ENCODE peak calls at places on chromosome 12, in ten cellular contexts. P, H, L, M, R, T, J, F, B and V are unnamed samples.

GRCh38 chr12:131211279-131211938 is 257.7 kb downstream of the ADGRD1 start:
- DNase-seq in P (no peak), H (no peak), L (no peak), M (no peak), R (no peak), T (no peak), J (no peak), F (no peak), B (no peak), V (no peak)

GRCh38 chr12:52044284-52044983 is 6.8 kb upstream of the NR4A1 start:
- DNase-seq in P (peak), H (peak), L (peak), M (no peak), R (no peak), T (peak), J (no peak), F (no peak), B (peak), V (no peak)

GRCh38 chr12:7959278-7960063 is 23.5 kb upstream of the SLC2A3 start:
- DNase-seq in P (peak), H (no peak), L (no peak), M (peak), R (peak), T (no peak), J (peak), F (peak), B (no peak), V (peak)

GRCh38 chr12:537772-538171 is 78.0 kb downstream of the B4GALNT3 start:
- DNase-seq in P (peak), H (no peak), L (peak), M (no peak), R (no peak), T (no peak), J (no peak), F (no peak), B (no peak), V (peak)

GRCh38 chr12:39272934-39273770 is 169.8 kb downstream of the KIF21A start:
- DNase-seq in P (no peak), H (no peak), L (no peak), M (peak), R (peak), T (no peak), J (peak), F (no peak), B (no peak), V (no peak)

GRCh38 chr12:91890742-91891141 is 254.9 kb downstream of the BTG1 start:
- DNase-seq in P (peak), H (no peak), L (no peak), M (no peak), R (no peak), T (no peak), J (no peak), F (no peak), B (no peak), V (no peak)

GRCh38 chr12:67382206-67382871 is 113.2 kb downstream of the CAND1 start:
- DNase-seq in P (no peak), H (no peak), L (no peak), M (no peak), R (no peak), T (no peak), J (no peak), F (no peak), B (no peak), V (no peak)

GRCh38 chr12:126663304-126664094 is 1598.3 kb downstream of the AACS start:
- DNase-seq in P (no peak), H (no peak), L (no peak), M (peak), R (peak), T (no peak), J (peak), F (no peak), B (no peak), V (peak)

GRCh38 chr12:52006726-52007157 is at the start of gene TAMALIN:
- DNase-seq in P (no peak), H (peak), L (peak), M (peak), R (peak), T (peak), J (no peak), F (peak), B (peak), V (no peak)

GRCh38 chr12:63151061-63151897 is at the start of gene AVPR1A:
- DNase-seq in P (no peak), H (peak), L (no peak), M (no peak), R (peak), T (peak), J (no peak), F (no peak), B (no peak), V (no peak)

GRCh38 chr12:25119020-25119419 is 75.9 kb downstream of the DNAI7 start:
- DNase-seq in P (no peak), H (no peak), L (no peak), M (no peak), R (no peak), T (no peak), J (peak), F (no peak), B (no peak), V (no peak)

GRCh38 chr12:64813733-64814132 is 10.7 kb upstream of the TBC1D30 start:
- DNase-seq in P (no peak), H (no peak), L (no peak), M (no peak), R (no peak), T (no peak), J (no peak), F (no peak), B (no peak), V (no peak)

GRCh38 chr12:57604454-57605307 is at the start of gene DTX3:
- DNase-seq in P (no peak), H (peak), L (no peak), M (no peak), R (peak), T (peak), J (no peak), F (no peak), B (no peak), V (no peak)

GRCh38 chr12:130650131-130650530 is 66.0 kb downstream of the RIMBP2 start:
- DNase-seq in P (no peak), H (no peak), L (no peak), M (no peak), R (no peak), T (no peak), J (no peak), F (no peak), B (no peak), V (no peak)

GRCh38 chr12:47549258-47549657 is 156.6 kb downstream of the RPAP3 start:
- DNase-seq in P (no peak), H (no peak), L (no peak), M (no peak), R (no peak), T (no peak), J (no peak), F (no peak), B (no peak), V (no peak)

GRCh38 chr12:95593266-95593871 is 42.1 kb upstream of the USP44 start:
- DNase-seq in P (no peak), H (peak), L (no peak), M (no peak), R (no peak), T (peak), J (no peak), F (no peak), B (no peak), V (no peak)

GRCh38 chr12:40622246-40622838 is 69.9 kb upstream of the CNTN1 start:
- DNase-seq in P (no peak), H (peak), L (peak), M (peak), R (peak), T (peak), J (peak), F (no peak), B (peak), V (peak)

GRCh38 chr12:116306536-116306935 is 29.0 kb upstream of the MED13L start:
- DNase-seq in P (no peak), H (no peak), L (no peak), M (no peak), R (no peak), T (no peak), J (no peak), F (no peak), B (no peak), V (no peak)

GRCh38 chr12:120735181-120735580 is 9.6 kb downstream of the ACADS start:
- DNase-seq in P (no peak), H (no peak), L (no peak), M (no peak), R (no peak), T (no peak), J (no peak), F (no peak), B (no peak), V (peak)

GRCh38 chr12:112252184-112252583 is 126.8 kb downstream of the TRAFD1 start:
- DNase-seq in P (no peak), H (no peak), L (peak), M (no peak), R (no peak), T (no peak), J (no peak), F (no peak), B (peak), V (no peak)

GRCh38 chr12:49133014-49133413 is 1.8 kb upstream of the TUBA1B start:
- DNase-seq in P (no peak), H (no peak), L (no peak), M (no peak), R (peak), T (no peak), J (peak), F (no peak), B (no peak), V (no peak)

GRCh38 chr12:48956279-48957140 is 777 bp downstream of the ARF3 start:
- DNase-seq in P (peak), H (peak), L (peak), M (peak), R (peak), T (peak), J (peak), F (no peak), B (peak), V (peak)

GRCh38 chr12:123062682-123063426 is 82.4 kb downstream of the ARL6IP4 start:
- DNase-seq in P (peak), H (peak), L (peak), M (no peak), R (no peak), T (peak), J (peak), F (no peak), B (peak), V (peak)

GRCh38 chr12:131950182-131950913 is 606 bp downstream of the EP400 start:
- DNase-seq in P (no peak), H (peak), L (peak), M (no peak), R (peak), T (peak), J (peak), F (no peak), B (peak), V (no peak)

GRCh38 chr12:128534906-128535305 is 267.9 kb downstream of the TMEM132C start:
- DNase-seq in P (no peak), H (no peak), L (no peak), M (no peak), R (no peak), T (no peak), J (peak), F (no peak), B (no peak), V (no peak)

GRCh38 chr12:50572275-50572674 is 67.5 kb downstream of the DIP2B start:
- DNase-seq in P (peak), H (no peak), L (no peak), M (no peak), R (peak), T (no peak), J (no peak), F (no peak), B (no peak), V (peak)

GRCh38 chr12:107027304-107028053 is 40.5 kb upstream of the MTERF2 start:
- DNase-seq in P (peak), H (no peak), L (no peak), M (no peak), R (peak), T (no peak), J (no peak), F (no peak), B (no peak), V (peak)

GRCh38 chr12:122350444-122350843 is 72.0 kb downstream of the CLIP1 start:
- DNase-seq in P (no peak), H (peak), L (no peak), M (no peak), R (no peak), T (peak), J (no peak), F (no peak), B (no peak), V (no peak)

GRCh38 chr12:1059162-1059561 is 68.1 kb downstream of the ERC1 start:
- DNase-seq in P (no peak), H (no peak), L (no peak), M (no peak), R (no peak), T (no peak), J (no peak), F (no peak), B (no peak), V (no peak)

DNA sequence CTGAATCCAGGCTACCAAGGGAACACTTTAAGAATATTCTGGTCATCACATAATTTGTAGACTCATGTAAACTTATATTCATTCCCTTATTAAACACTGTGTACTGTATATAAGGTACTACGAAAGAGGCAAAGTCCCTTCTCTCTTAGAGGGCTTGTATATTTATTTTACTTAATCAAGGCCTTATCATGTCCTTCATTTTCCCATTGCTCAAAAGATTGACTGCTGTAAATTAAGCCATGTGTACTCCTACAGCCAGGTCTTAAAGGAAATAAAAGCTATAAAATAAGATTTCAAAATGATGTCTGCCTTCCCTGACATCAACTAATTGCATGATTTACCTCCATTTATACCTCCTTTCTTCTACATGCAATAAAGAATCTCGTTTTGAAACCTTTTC is 5.0 kb downstream of the DENND5B start:
- DNase-seq in P (no peak), H (no peak), L (no peak), M (no peak), R (no peak), T (no peak), J (no peak), F (no peak), B (no peak), V (no peak)
- H3K27ac ChIP-seq in P (no peak), H (no peak), L (no peak), M (no peak), R (no peak), T (no peak), J (peak), F (no peak), B (no peak), V (no peak)

GRCh38 chr12:117521327-117521726 is 159.9 kb upstream of the NOS1 start:
- DNase-seq in P (no peak), H (no peak), L (no peak), M (no peak), R (no peak), T (no peak), J (no peak), F (no peak), B (no peak), V (no peak)
- H3K27ac ChIP-seq in P (no peak), H (no peak), L (no peak), M (no peak), R (no peak), T (no peak), J (no peak), F (no peak), B (no peak), V (no peak)

DNA sequence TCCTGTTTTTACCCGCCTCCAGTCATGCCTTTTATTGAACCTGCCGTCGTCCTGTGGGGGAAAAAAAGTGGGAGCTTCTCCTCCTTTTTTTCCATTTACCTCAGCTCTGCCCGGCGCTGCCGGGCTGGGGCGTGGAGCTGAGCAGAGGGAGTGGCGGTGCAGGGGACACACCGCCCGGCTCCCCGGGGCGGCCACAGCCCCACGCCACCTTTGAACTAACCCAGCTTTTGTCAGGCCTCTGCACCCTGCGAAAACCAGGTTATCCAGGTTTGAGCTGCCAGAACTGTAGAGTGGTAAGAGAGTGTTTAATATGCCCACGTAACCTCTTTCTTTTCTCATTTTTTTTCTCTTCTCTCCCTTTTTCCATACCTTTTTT is 161.0 kb upstream of the FKBP4 start:
- DNase-seq in P (no peak), H (no peak), L (no peak), M (no peak), R (no peak), T (no peak), J (no peak), F (no peak), B (no peak), V (no peak)
- H3K27ac ChIP-seq in P (no peak), H (no peak), L (no peak), M (no peak), R (no peak), T (no peak), J (no peak), F (no peak), B (no peak), V (no peak)

GRCh38 chr12:124862768-124863408 is 776 bp downstream of the SCARB1 start:
- DNase-seq in P (no peak), H (no peak), L (no peak), M (no peak), R (peak), T (no peak), J (peak), F (no peak), B (no peak), V (no peak)
- H3K27ac ChIP-seq in P (no peak), H (peak), L (peak), M (no peak), R (peak), T (no peak), J (peak), F (no peak), B (peak), V (no peak)